ENCODE peak calls at places on chromosomes 13 and 19, in six cellular contexts. Y is kidney tubule cell; W is left colon; Q is progenitor cell of endocrine pancreas; K is activated CD8-positive, alpha-beta memory T cell treated with anti-CD3 and anti-CD28 coated beads for 1 hour; J is T1000. V is an unnamed sample.

GRCh38 chr13:36913463-36913862 is 6.6 kb downstream of the SMAD9 start:
- DNase-seq in Y (no peak), W (no peak), Q (no peak), K (no peak), J (no peak), V (no peak)

GRCh38 chr19:898663-899062 is 5.4 kb downstream of the RNU6-9 start:
- DNase-seq in Y (no peak), W (no peak), Q (no peak), K (no peak), J (no peak), V (peak)

GRCh38 chr19:34985249-34986022 is 14.7 kb upstream of the GRAMD1A start:
- DNase-seq in Y (no peak), W (peak), Q (no peak), K (no peak), J (no peak), V (no peak)

GRCh38 chr19:45947926-45948325 is 25.7 kb downstream of the NOVA2 start:
- DNase-seq in Y (peak), W (no peak), Q (no peak), K (no peak), J (no peak), V (no peak)

GRCh38 chr13:50202485-50202884 is 187.2 kb downstream of the KCNRG start:
- DNase-seq in Y (no peak), W (no peak), Q (no peak), K (no peak), J (no peak), V (no peak)

GRCh38 chr13:21034602-21035190 is 26.7 kb downstream of the LATS2 start:
- DNase-seq in Y (peak), W (no peak), Q (no peak), K (no peak), J (no peak), V (no peak)

GRCh38 chr13:41032646-41033396 is 13.7 kb upstream of the ELF1 start:
- DNase-seq in Y (no peak), W (no peak), Q (no peak), K (no peak), J (no peak), V (no peak)

GRCh38 chr13:110771194-110771593 is 57.7 kb downstream of the ING1 start:
- DNase-seq in Y (peak), W (no peak), Q (no peak), K (no peak), J (no peak), V (peak)

V was measured in GM12865.